ENCODE peak calls at places on chromosomes 2 and 18, in six cellular contexts. A, Y, M, L, F and X are unnamed samples.
A peak's percentile ranks its signal among the peaks of the same experiment; 100 is the strongest.

GRCh38 chr2:224885836-224886547 is 156.3 kb downstream of the DOCK10 start:
- DNase-seq in A (no peak), Y (no peak), M (no peak), L (peak; percentile 92), F (no peak), X (no peak)

GRCh38 chr2:46002507-46002883 is 294.7 kb upstream of the EPAS1 start:
- DNase-seq in A (no peak), Y (no peak), M (no peak), L (peak; percentile 50), F (no peak), X (no peak)

GRCh38 chr2:70645733-70646420 is 92.3 kb upstream of the TGFA start:
- DNase-seq in A (peak; percentile 38), Y (peak; percentile 38), M (no peak), L (peak; percentile 31), F (no peak), X (no peak)

GRCh38 chr2:132256251-132256902 is 94.6 kb upstream of the ANKRD30BL start:
- DNase-seq in A (no peak), Y (no peak), M (no peak), L (no peak), F (no peak), X (no peak)

GRCh38 chr2:228417526-228417925 is 236.0 kb upstream of the SPHKAP start:
- DNase-seq in A (no peak), Y (no peak), M (no peak), L (peak; percentile 41), F (no peak), X (no peak)

GRCh38 chr2:96951125-96951654 is 35.2 kb downstream of the FAM178B start:
- DNase-seq in A (peak; percentile 90), Y (peak; percentile 91), M (peak; percentile 85), L (peak; percentile 61), F (peak; percentile 78), X (no peak)

GRCh38 chr2:145007673-145008263 is 487.8 kb upstream of the ZEB2 start:
- DNase-seq in A (no peak), Y (no peak), M (no peak), L (no peak), F (no peak), X (no peak)

GRCh38 chr2:45220227-45220626 is 211.0 kb upstream of the SIX2 start:
- DNase-seq in A (no peak), Y (no peak), M (no peak), L (no peak), F (no peak), X (no peak)

GRCh38 chr2:164522561-164522981 is 98.7 kb downstream of the GRB14 start:
- DNase-seq in A (no peak), Y (no peak), M (no peak), L (peak; percentile 18), F (no peak), X (no peak)

GRCh38 chr2:42959148-42959992 is 167.0 kb upstream of the HAAO start:
- DNase-seq in A (no peak), Y (no peak), M (no peak), L (peak; percentile 70), F (no peak), X (no peak)

GRCh38 chr2:42959993-42960834 is 167.8 kb upstream of the HAAO start:
- DNase-seq in A (no peak), Y (no peak), M (no peak), L (no peak), F (no peak), X (no peak)

GRCh38 chr2:42961948-42962347 is 169.6 kb upstream of the HAAO start:
- DNase-seq in A (no peak), Y (no peak), M (no peak), L (no peak), F (no peak), X (no peak)

GRCh38 chr2:42961385-42961800 is 169.0 kb upstream of the HAAO start:
- DNase-seq in A (no peak), Y (peak; percentile 61), M (no peak), L (no peak), F (no peak), X (no peak)

GRCh38 chr2:42960835-42961165 is 168.4 kb upstream of the HAAO start:
- DNase-seq in A (no peak), Y (no peak), M (no peak), L (peak; percentile 42), F (no peak), X (no peak)
- H3K4me3 ChIP-seq in A (no peak overlapping the region), Y (no peak overlapping the region), M (no peak overlapping the region), L (no peak overlapping the region), F (no peak overlapping the region), X (no peak overlapping the region)

GRCh38 chr2:60002158-60002867 is 551.1 kb downstream of the BCL11A start:
- DNase-seq in A (peak; percentile 11), Y (no peak), M (no peak), L (no peak), F (no peak), X (no peak)

GRCh38 chr2:60007666-60008065 is 545.8 kb downstream of the BCL11A start:
- DNase-seq in A (no peak), Y (peak; percentile 19), M (no peak), L (no peak), F (no peak), X (no peak)

GRCh38 chr2:59998324-59998723 is 555.1 kb downstream of the BCL11A start:
- DNase-seq in A (no peak), Y (no peak), M (no peak), L (no peak), F (no peak), X (no peak)

GRCh38 chr2:60000681-60001080 is 552.8 kb downstream of the BCL11A start:
- DNase-seq in A (no peak), Y (no peak), M (no peak), L (peak; percentile 0), F (no peak), X (no peak)

DNA sequence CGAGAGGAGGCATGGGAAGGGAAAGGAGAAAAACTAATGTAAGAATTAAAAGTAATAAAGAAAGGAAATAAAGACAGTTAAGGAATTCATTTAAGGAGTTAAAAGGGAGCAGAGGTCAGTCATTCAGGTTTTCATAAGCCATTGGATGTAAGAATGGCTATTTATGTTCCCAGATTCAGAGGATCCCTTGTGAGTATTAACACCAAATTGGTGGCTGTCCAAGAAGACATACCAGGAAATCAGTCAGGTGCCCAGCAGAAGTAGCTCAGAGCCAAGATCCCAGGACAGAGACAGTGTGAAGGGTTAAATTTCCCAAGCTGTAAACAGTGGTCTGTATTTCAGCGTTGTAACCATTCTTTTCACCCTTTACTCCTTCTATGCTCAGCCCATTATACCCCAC is 550.4 kb downstream of the BCL11A start:
- DNase-seq in A (no peak), Y (no peak), M (no peak), L (no peak), F (no peak), X (no peak)
- H3K4me3 ChIP-seq in A (no peak overlapping the region), Y (no peak overlapping the region), M (no peak overlapping the region), L (no peak overlapping the region), F (no peak overlapping the region), X (no peak overlapping the region)

DNA sequence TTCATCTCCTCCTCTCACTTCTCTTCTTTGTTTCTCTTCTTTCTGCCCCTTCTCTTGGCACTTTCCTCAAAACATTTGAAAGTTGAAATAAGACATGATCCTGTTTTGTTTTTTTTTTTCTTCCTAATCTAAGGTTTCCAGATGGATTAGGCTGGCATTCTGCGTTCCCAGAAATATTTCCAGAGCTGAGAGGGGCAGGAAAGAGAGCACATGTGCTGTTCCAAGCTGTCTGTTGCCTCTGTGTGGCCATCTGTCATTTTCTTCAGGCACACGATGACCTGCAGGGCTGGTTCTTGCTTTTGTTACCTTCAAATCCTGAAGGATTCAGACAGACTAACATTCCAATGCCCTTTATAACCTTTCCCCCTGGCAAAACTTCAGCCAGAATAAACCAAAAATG is 142.9 kb downstream of the RNF144A start:
- DNase-seq in A (no peak), Y (no peak), M (no peak), L (no peak), F (no peak), X (no peak)
- H3K4me3 ChIP-seq in A (no peak overlapping the region), Y (no peak overlapping the region), M (no peak overlapping the region), L (no peak overlapping the region), F (no peak overlapping the region), X (no peak overlapping the region)

DNA sequence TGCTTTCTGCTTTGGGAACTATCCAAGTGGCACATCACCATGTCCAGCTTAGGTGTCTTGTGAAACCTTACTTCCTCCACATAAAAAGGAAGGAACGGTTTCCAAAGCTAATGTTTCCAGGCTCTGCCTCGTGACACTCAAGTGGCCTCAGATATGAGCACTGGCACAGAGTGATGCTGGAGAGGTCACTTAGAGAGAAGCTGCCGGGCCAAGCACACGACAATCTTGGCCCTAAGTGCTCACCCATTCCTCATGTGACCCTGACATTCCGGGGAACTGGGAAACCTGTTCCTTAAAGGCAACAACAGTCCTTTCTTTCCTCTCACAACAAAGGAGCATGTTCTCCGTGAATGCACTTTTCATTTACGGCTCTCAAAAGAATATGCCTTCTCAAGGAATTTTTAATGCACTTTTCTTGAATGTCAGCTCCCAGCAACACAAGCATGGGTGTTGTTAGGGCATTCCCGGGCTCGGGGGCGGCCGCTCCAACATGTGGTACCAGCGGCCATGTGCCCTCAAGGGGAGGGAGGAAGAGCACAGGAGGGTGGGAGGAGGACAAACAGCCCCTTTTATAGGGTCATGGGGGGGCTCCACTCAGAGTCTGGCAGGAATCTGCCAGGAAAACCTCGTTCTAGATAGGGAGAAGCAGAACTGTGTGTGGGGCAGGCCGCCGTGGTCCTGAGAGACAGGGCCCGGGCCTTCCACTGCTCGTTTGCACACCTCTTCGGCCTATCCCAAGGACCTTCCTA is 118.6 kb downstream of the MBP start:
- DNase-seq in A (peak; percentile 78), Y (no peak), M (no peak), L (no peak), F (no peak), X (no peak)
- H3K4me3 ChIP-seq in A (no peak overlapping the region), Y (no peak overlapping the region), M (no peak overlapping the region), L (no peak overlapping the region), F (no peak overlapping the region), X (no peak overlapping the region)

DNA sequence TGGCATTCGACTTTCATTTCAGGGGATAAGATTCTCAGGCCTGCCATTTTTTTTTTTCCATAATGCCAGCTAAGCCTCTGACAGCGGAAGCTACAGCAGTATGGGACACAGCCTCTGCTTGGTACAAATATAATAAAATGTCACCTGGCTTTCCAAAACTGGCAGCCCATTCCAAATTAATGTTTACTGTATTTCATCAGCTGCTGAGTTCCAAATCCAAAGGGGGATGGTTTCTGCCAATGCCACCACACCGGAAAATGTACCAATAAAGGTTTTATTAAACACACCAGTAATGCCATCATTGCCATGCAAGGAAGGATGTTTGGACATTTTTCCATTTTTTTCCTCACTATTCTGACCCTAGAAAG is 275.8 kb upstream of the CCDC68 start:
- DNase-seq in A (no peak), Y (no peak), M (no peak), L (no peak), F (no peak), X (no peak)
- H3K4me3 ChIP-seq in A (no peak overlapping the region), Y (no peak overlapping the region), M (no peak overlapping the region), L (no peak overlapping the region), F (no peak overlapping the region), X (no peak overlapping the region)